ENCODE peak calls at places on chromosomes 16 and 17, in eight cellular contexts. V, K, D, E, P, M, J and N are unnamed samples.

GRCh38 chr17:60664022-60664421 is 13.6 kb upstream of the BCAS3 start:
- DNase-seq in K (peak; percentile 62), D (no peak), P (no peak), E (no peak), J (no peak), V (no peak), M (no peak), N (no peak)

GRCh38 chr17:43018932-43019331 is 3.3 kb downstream of the VAT1 start:
- DNase-seq in J (no peak), K (no peak), M (no peak), D (peak; percentile 66), E (no peak), V (no peak), P (no peak), N (no peak)

GRCh38 chr16:86566966-86567700 is 504 bp downstream of the FOXC2 start:
- DNase-seq in P (no peak), V (no peak), D (peak; percentile 83), K (peak; percentile 74), M (no peak), J (no peak), E (peak; percentile 92), N (peak; percentile 73)

GRCh38 chr17:30225112-30225511 is 10.4 kb downstream of the SLC6A4 start:
- DNase-seq in J (no peak), D (no peak), E (no peak), M (no peak), K (no peak), V (no peak), P (no peak), N (no peak)

GRCh38 chr17:58630883-58631522 is 60.8 kb downstream of the TEX14 start:
- DNase-seq in K (no peak), E (no peak), M (peak; percentile 26), J (no peak), P (no peak), D (no peak), V (no peak), N (peak; percentile 44)

GRCh38 chr17:3838206-3838605 is 7.8 kb downstream of the NCBP3 start:
- DNase-seq in M (no peak), E (no peak), K (no peak), J (no peak), V (no peak), P (no peak), D (no peak), N (no peak)

GRCh38 chr17:7478276-7479138 is 924 bp downstream of the ZBTB4 start:
- DNase-seq in P (peak; percentile 79), K (peak; percentile 79), J (no peak), V (no peak), E (no peak), M (no peak), D (peak; percentile 26), N (peak; percentile 41)

GRCh38 chr17:38457577-38458371 is 29.5 kb downstream of the ARHGAP23 start:
- DNase-seq in E (no peak), P (no peak), V (no peak), J (no peak), M (no peak), K (no peak), D (no peak), N (no peak)

GRCh38 chr16:4684030-4684715 is 9.2 kb upstream of the NUDT16L1 start:
- DNase-seq in J (no peak), E (no peak), D (no peak), V (no peak), M (no peak), P (no peak), K (no peak), N (no peak)

GRCh38 chr17:16439303-16439791 is 24.0 kb downstream of the TRPV2 start:
- DNase-seq in M (no peak), J (no peak), D (peak; percentile 47), K (peak; percentile 37), V (no peak), E (no peak), P (no peak), N (no peak)